ENCODE peak calls at places on chromosomes 12 and 14, in ten cellular contexts. R, K, Y, G, T, P, N, L, C and J are unnamed samples. For H3K4me1, the result is how much of the 10 kb centered on the place peaks cover.

GRCh38 chr12:4579305-4580097 is 17.5 kb downstream of the DYRK4 start:
- DNase-seq in R (no peak), K (no peak), Y (no peak), G (peak), T (no peak), P (peak), N (no peak), L (no peak), C (no peak), J (no peak)

GRCh38 chr14:100778078-100778927 is 47.6 kb upstream of the MEG3 start:
- DNase-seq in R (no peak), K (no peak), Y (no peak), G (no peak), T (no peak), P (no peak), N (no peak), L (no peak), C (peak), J (no peak)

GRCh38 chr12:121167232-121167820 is 34.6 kb downstream of the P2RX7 start:
- DNase-seq in R (no peak), K (no peak), Y (no peak), G (no peak), T (no peak), P (no peak), N (no peak), L (no peak), C (no peak), J (peak)

GRCh38 chr14:65478596-65478995 is 66.1 kb downstream of the FUT8 start:
- DNase-seq in R (peak), K (peak), Y (no peak), G (no peak), T (no peak), P (peak), N (peak), L (no peak), C (no peak), J (no peak)

GRCh38 chr14:36556811-36557433 is 25.5 kb downstream of the NKX2-8 start:
- DNase-seq in R (no peak), K (peak), Y (no peak), G (peak), T (no peak), P (peak), N (no peak), L (no peak), C (no peak), J (no peak)

GRCh38 chr12:73632661-73633060 is 905.0 kb upstream of the ATXN7L3B start:
- DNase-seq in R (no peak), K (no peak), Y (no peak), G (no peak), T (no peak), P (no peak), N (no peak), L (no peak), C (no peak), J (no peak)

GRCh38 chr14:59189281-59189821 is 884 bp downstream of the DAAM1 start:
- DNase-seq in R (peak), K (peak), Y (peak), G (peak), T (peak), P (peak), N (peak), L (peak), C (peak), J (no peak)

GRCh38 chr12:115338566-115339294 is 654.8 kb upstream of the TBX3 start:
- DNase-seq in R (no peak), K (no peak), Y (no peak), G (no peak), T (no peak), P (no peak), N (peak), L (no peak), C (no peak), J (no peak)

GRCh38 chr12:68237523-68238070 is 12.0 kb upstream of the IL26 start:
- DNase-seq in R (peak), K (no peak), Y (no peak), G (no peak), T (no peak), P (no peak), N (no peak), L (no peak), C (no peak), J (no peak)

GRCh38 chr12:94621662-94622359 is 28.5 kb downstream of the TMCC3 start:
- DNase-seq in R (peak), K (peak), Y (no peak), G (no peak), T (no peak), P (no peak), N (peak), L (no peak), C (no peak), J (no peak)

GRCh38 chr14:24368562-24369252 is 723 bp downstream of the NFATC4 start:
- DNase-seq in R (peak), K (peak), Y (peak), G (no peak), T (peak), P (peak), N (no peak), L (no peak), C (peak), J (no peak)

GRCh38 chr14:50971122-50971781 is 27.0 kb upstream of the PYGL start:
- DNase-seq in R (no peak), K (no peak), Y (no peak), G (no peak), T (no peak), P (no peak), N (no peak), L (no peak), C (no peak), J (no peak)

GRCh38 chr12:114913871-114914801 is 230.2 kb upstream of the TBX3 start:
- DNase-seq in R (peak), K (no peak), Y (no peak), G (peak), T (no peak), P (peak), N (peak), L (no peak), C (no peak), J (peak)

GRCh38 chr12:120422892-120423456 is 14.9 kb upstream of the COX6A1 start:
- DNase-seq in R (no peak), K (no peak), Y (no peak), G (no peak), T (no peak), P (no peak), N (no peak), L (no peak), C (no peak), J (no peak)

GRCh38 chr12:92871121-92871520 is 58.0 kb downstream of the EEA1 start:
- DNase-seq in R (no peak), K (no peak), Y (no peak), G (no peak), T (no peak), P (no peak), N (no peak), L (no peak), C (no peak), J (no peak)

GRCh38 chr12:76653342-76653741 is 93.8 kb upstream of the OSBPL8 start:
- DNase-seq in R (no peak), K (no peak), Y (no peak), G (no peak), T (no peak), P (no peak), N (no peak), L (no peak), C (no peak), J (no peak)

GRCh38 chr12:123807670-123808069 is 45.6 kb downstream of the DNAH10 start:
- DNase-seq in R (peak), K (peak), Y (no peak), G (no peak), T (no peak), P (no peak), N (no peak), L (no peak), C (no peak), J (no peak)

GRCh38 chr12:41983394-41983793 is 161.3 kb downstream of the GXYLT1 start:
- DNase-seq in R (peak), K (no peak), Y (no peak), G (no peak), T (no peak), P (no peak), N (no peak), L (no peak), C (no peak), J (no peak)

GRCh38 chr14:24143511-24143910 is 2.1 kb upstream of the EMC9 start:
- DNase-seq in R (no peak), K (no peak), Y (no peak), G (no peak), T (no peak), P (no peak), N (no peak), L (peak), C (no peak), J (no peak)

GRCh38 chr12:67593041-67593870 is 55.3 kb upstream of the DYRK2 start:
- DNase-seq in R (peak), K (peak), Y (no peak), G (peak), T (no peak), P (no peak), N (peak), L (no peak), C (no peak), J (no peak)

GRCh38 chr14:65566820-65567522 is 154.4 kb downstream of the FUT8 start:
- DNase-seq in R (no peak), K (no peak), Y (no peak), G (no peak), T (no peak), P (no peak), N (peak), L (no peak), C (no peak), J (no peak)

GRCh38 chr12:121156365-121156764 is 23.7 kb downstream of the P2RX7 start:
- DNase-seq in R (no peak), K (no peak), Y (no peak), G (no peak), T (no peak), P (no peak), N (no peak), L (no peak), C (no peak), J (no peak)

GRCh38 chr12:40138526-40138925 is 32.6 kb upstream of the SLC2A13 start:
- DNase-seq in R (no peak), K (no peak), Y (no peak), G (no peak), T (no peak), P (no peak), N (peak), L (no peak), C (no peak), J (no peak)

GRCh38 chr14:102774391-102775153 is 2.7 kb upstream of the TRAF3 start:
- DNase-seq in R (peak), K (peak), Y (peak), G (peak), T (peak), P (peak), N (peak), L (no peak), C (no peak), J (peak)

GRCh38 chr12:685388-685787 is 22.1 kb upstream of the NINJ2 start:
- DNase-seq in R (peak), K (no peak), Y (no peak), G (no peak), T (no peak), P (no peak), N (peak), L (no peak), C (no peak), J (no peak)

GRCh38 chr14:93643127-93643526 is 145.2 kb downstream of the PRIMA1 start:
- DNase-seq in R (no peak), K (no peak), Y (no peak), G (no peak), T (no peak), P (no peak), N (no peak), L (no peak), C (no peak), J (no peak)

GRCh38 chr12:130932061-130932650 is 21.6 kb upstream of the ADGRD1 start:
- DNase-seq in R (no peak), K (no peak), Y (no peak), G (no peak), T (no peak), P (no peak), N (no peak), L (no peak), C (no peak), J (no peak)

GRCh38 chr12:12396727-12397126 is 39.8 kb downstream of the BORCS5 start:
- DNase-seq in R (no peak), K (no peak), Y (no peak), G (no peak), T (no peak), P (no peak), N (no peak), L (no peak), C (no peak), J (no peak)

GRCh38 chr12:124398578-124399227 is 103.8 kb downstream of the RFLNA start:
- DNase-seq in R (no peak), K (no peak), Y (no peak), G (no peak), T (no peak), P (no peak), N (no peak), L (no peak), C (peak), J (peak)

GRCh38 chr12:104569348-104570173 is 112.8 kb downstream of the CHST11 start:
- DNase-seq in R (no peak), K (no peak), Y (peak), G (no peak), T (no peak), P (no peak), N (no peak), L (no peak), C (no peak), J (no peak)

GRCh38 chr12:131536766-131537165 is 174.1 kb upstream of the SFSWAP start:
- DNase-seq in R (no peak), K (no peak), Y (no peak), G (no peak), T (no peak), P (no peak), N (no peak), L (no peak), C (no peak), J (no peak)

GRCh38 chr14:85414142-85414541 is 115.8 kb upstream of the FLRT2 start:
- DNase-seq in R (no peak), K (no peak), Y (no peak), G (no peak), T (no peak), P (no peak), N (no peak), L (no peak), C (no peak), J (no peak)

GRCh38 chr12:63301311-63301710 is 150.3 kb upstream of the AVPR1A start:
- DNase-seq in R (no peak), K (no peak), Y (no peak), G (no peak), T (no peak), P (no peak), N (peak), L (no peak), C (no peak), J (no peak)

GRCh38 chr12:42593781-42594322 is 4.3 kb upstream of the PRICKLE1 start:
- DNase-seq in R (no peak), K (peak), Y (no peak), G (no peak), T (no peak), P (no peak), N (no peak), L (no peak), C (no peak), J (no peak)

GRCh38 chr12:118055865-118056773 is 4.9 kb downstream of the WSB2 start:
- DNase-seq in R (no peak), K (no peak), Y (no peak), G (no peak), T (no peak), P (no peak), N (no peak), L (peak), C (no peak), J (no peak)

GRCh38 chr14:20808084-20808483 is 5.4 kb upstream of the RNASE1 start:
- DNase-seq in R (no peak), K (no peak), Y (no peak), G (no peak), T (no peak), P (no peak), N (no peak), L (no peak), C (no peak), J (no peak)

GRCh38 chr12:11713202-11713601 is 63.7 kb downstream of the ETV6 start:
- DNase-seq in R (no peak), K (no peak), Y (no peak), G (no peak), T (no peak), P (no peak), N (no peak), L (no peak), C (no peak), J (no peak)

GRCh38 chr14:29262979-29263378 is 496.4 kb downstream of the FOXG1 start:
- DNase-seq in R (peak), K (no peak), Y (no peak), G (no peak), T (no peak), P (no peak), N (no peak), L (no peak), C (no peak), J (no peak)

GRCh38 chr12:84696281-84696680 is 216.3 kb downstream of the SLC6A15 start:
- DNase-seq in R (no peak), K (no peak), Y (no peak), G (no peak), T (no peak), P (no peak), N (no peak), L (no peak), C (no peak), J (no peak)
- H3K4me1 ChIP-seq in R (under half), K (under half), Y (under half), G (under half), T (under half), P (under half), N (under half), L (under half), C (under half), J (under half)

DNA sequence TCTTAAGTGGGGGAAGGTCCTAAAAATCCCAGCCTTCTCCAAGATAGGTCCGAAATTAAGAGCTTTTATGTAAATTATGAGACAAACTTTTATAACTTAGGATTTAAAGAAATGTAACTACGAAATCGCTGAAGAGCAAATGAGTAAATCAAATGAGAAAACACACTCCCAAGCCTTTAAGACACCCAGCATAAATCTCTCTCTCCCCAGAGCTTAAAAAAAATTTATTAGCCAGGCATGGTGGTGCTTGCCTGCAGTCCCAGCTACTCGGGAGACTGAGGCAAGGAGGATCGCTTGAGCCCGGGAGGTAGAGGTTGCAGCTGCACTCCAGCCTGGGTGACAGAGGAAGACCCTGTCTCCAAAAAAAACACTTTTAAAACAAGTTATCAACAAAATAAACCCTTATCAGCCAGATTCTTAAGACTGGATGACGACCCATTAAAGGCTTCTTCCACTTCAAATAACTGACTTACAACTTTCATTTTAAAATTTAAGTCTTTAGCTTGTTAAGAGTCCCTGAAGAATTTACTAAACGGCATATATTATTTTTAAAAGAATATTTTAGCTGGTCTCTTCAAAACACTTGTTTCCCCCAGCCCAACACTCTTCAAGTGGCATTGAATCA is 3.2 kb downstream of the PTGES3 start:
- DNase-seq in R (no peak), K (no peak), Y (no peak), G (no peak), T (no peak), P (no peak), N (no peak), L (peak), C (peak), J (no peak)
- H3K27ac ChIP-seq in R (no peak), K (peak), Y (no peak), G (peak), T (peak), P (no peak), N (peak), L (peak), C (peak), J (peak)

GRCh38 chr12:109255377-109255776 is 53.7 kb downstream of the FOXN4 start:
- DNase-seq in R (no peak), K (no peak), Y (no peak), G (no peak), T (no peak), P (peak), N (no peak), L (no peak), C (no peak), J (no peak)
- TF ChIP-seq CTCF in R (no peak), K (no peak), Y (no peak), G (no peak), T (no peak), P (peak), N (no peak), L (no peak), C (no peak), J (no peak)

DNA sequence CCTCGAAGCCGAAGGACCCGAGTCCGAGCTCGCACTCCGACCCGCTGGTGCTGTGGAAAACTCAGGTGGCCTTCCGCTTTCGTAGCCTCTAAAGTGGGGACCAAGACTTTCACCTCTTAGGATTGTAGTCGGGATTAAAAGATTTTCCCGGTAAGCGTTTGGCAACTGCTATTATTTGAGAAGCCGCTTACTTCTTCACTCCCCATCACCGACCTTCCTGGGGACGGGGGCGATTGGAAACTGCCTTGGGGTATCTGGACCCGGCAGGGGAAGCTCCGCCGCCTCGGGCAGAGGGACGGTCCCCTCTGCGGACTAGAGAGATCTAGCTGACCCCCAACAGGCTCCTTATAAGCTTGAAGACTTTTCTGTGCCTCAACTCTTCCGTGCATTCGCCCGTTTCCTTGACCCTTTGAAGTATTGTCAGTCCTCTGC is 656 bp downstream of the TRAFD1 start:
- DNase-seq in R (no peak), K (no peak), Y (no peak), G (no peak), T (no peak), P (peak), N (no peak), L (no peak), C (peak), J (no peak)
- H3K4me1 ChIP-seq in R (under half), K (under half), Y (half or more), G (half or more), T (half or more), P (under half), N (under half), L (under half), C (half or more), J (under half)

GRCh38 chr14:99531221-99532096 is 50.2 kb downstream of the CCNK start:
- DNase-seq in R (peak), K (no peak), Y (no peak), G (no peak), T (no peak), P (peak), N (no peak), L (no peak), C (no peak), J (no peak)
- H3K27ac ChIP-seq in R (peak), K (peak), Y (no peak), G (peak), T (no peak), P (peak), N (no peak), L (no peak), C (no peak), J (no peak)

DNA sequence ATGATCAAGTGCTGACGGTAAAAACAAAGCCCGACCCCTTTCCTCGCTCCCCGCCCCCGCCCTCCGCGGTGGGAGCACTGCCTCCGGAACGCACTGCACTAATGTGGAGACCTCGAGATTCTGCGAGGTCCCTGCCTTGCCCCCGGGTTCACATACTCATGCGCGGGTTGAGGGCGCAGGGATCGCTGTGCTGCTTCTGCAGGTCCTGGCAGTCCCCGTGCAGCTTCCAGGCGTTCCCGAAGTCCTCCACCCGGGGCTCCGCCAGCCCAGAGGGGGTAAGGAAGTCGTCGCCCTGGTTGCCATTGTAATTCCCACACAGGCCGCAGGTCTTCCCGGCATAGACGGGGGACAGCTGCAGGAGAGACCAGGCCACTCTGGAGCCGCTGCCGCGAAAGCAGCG is 66.8 kb downstream of the VWF start:
- DNase-seq in R (no peak), K (no peak), Y (peak), G (no peak), T (no peak), P (peak), N (no peak), L (peak), C (no peak), J (no peak)
- TF ChIP-seq CTCF in R (no peak), K (no peak), Y (no peak), G (no peak), T (no peak), P (peak), N (no peak), L (no peak), C (no peak), J (no peak)

GRCh38 chr12:2212971-2213869 is 160.4 kb downstream of the CACNA1C start:
- DNase-seq in R (peak), K (peak), Y (no peak), G (no peak), T (no peak), P (peak), N (no peak), L (no peak), C (no peak), J (no peak)
- H3K4me1 ChIP-seq in R (under half), K (under half), Y (under half), G (under half), T (half or more), P (under half), N (under half), L (under half), C (under half), J (under half)